ENCODE peak calls at places on chromosome 10, in eight cellular contexts. One of them, this sample, is unnamed.

GRCh38 chr10:129725890-129726631 is 238.0 kb downstream of the EBF3 start:
- DNase-seq in frontal cortex: no peak
- DNase-seq in CD4-positive, alpha-beta T cell: no peak
- DNase-seq in CD8-positive, alpha-beta memory T cell: no peak
- DNase-seq in lower leg skin: peak
- DNase-seq in GM18507: no peak
- DNase-seq in stimulated activated naive CD4-positive, alpha-beta T cell: no peak
- DNase-seq in heart left ventricle: no peak
- DNase-seq in this sample: no peak

GRCh38 chr10:89165923-89166322 is 41.2 kb downstream of the CH25H start:
- DNase-seq in frontal cortex: no peak
- DNase-seq in CD4-positive, alpha-beta T cell: no peak
- DNase-seq in CD8-positive, alpha-beta memory T cell: no peak
- DNase-seq in lower leg skin: no peak
- DNase-seq in GM18507: no peak
- DNase-seq in stimulated activated naive CD4-positive, alpha-beta T cell: no peak
- DNase-seq in heart left ventricle: no peak
- DNase-seq in this sample: no peak

GRCh38 chr10:113442340-113442739 is 110.5 kb upstream of the HABP2 start:
- DNase-seq in frontal cortex: no peak
- DNase-seq in CD4-positive, alpha-beta T cell: no peak
- DNase-seq in CD8-positive, alpha-beta memory T cell: no peak
- DNase-seq in lower leg skin: peak
- DNase-seq in GM18507: no peak
- DNase-seq in stimulated activated naive CD4-positive, alpha-beta T cell: no peak
- DNase-seq in heart left ventricle: no peak
- DNase-seq in this sample: no peak

GRCh38 chr10:127937915-127938440 is 31.1 kb downstream of the PTPRE start:
- DNase-seq in frontal cortex: no peak
- DNase-seq in CD4-positive, alpha-beta T cell: no peak
- DNase-seq in CD8-positive, alpha-beta memory T cell: no peak
- DNase-seq in lower leg skin: peak
- DNase-seq in GM18507: no peak
- DNase-seq in stimulated activated naive CD4-positive, alpha-beta T cell: no peak
- DNase-seq in heart left ventricle: no peak
- DNase-seq in this sample: no peak

GRCh38 chr10:110629680-110630191 is 14.4 kb upstream of the RBM20 start:
- DNase-seq in frontal cortex: no peak
- DNase-seq in CD4-positive, alpha-beta T cell: no peak
- DNase-seq in CD8-positive, alpha-beta memory T cell: no peak
- DNase-seq in lower leg skin: no peak
- DNase-seq in GM18507: no peak
- DNase-seq in stimulated activated naive CD4-positive, alpha-beta T cell: no peak
- DNase-seq in heart left ventricle: no peak
- DNase-seq in this sample: no peak

GRCh38 chr10:63547628-63548356 is 26.6 kb downstream of the REEP3 start:
- DNase-seq in frontal cortex: peak
- DNase-seq in CD4-positive, alpha-beta T cell: no peak
- DNase-seq in CD8-positive, alpha-beta memory T cell: no peak
- DNase-seq in lower leg skin: no peak
- DNase-seq in GM18507: no peak
- DNase-seq in stimulated activated naive CD4-positive, alpha-beta T cell: no peak
- DNase-seq in heart left ventricle: no peak
- DNase-seq in this sample: no peak

GRCh38 chr10:103367379-103367781 is 396 bp upstream of the TAF5 start:
- DNase-seq in frontal cortex: no peak
- DNase-seq in CD4-positive, alpha-beta T cell: no peak
- DNase-seq in CD8-positive, alpha-beta memory T cell: no peak
- DNase-seq in lower leg skin: no peak
- DNase-seq in GM18507: no peak
- DNase-seq in stimulated activated naive CD4-positive, alpha-beta T cell: no peak
- DNase-seq in heart left ventricle: no peak
- DNase-seq in this sample: no peak

GRCh38 chr10:1100691-1101368 is 44.6 kb downstream of the WDR37 start:
- DNase-seq in frontal cortex: no peak
- DNase-seq in CD4-positive, alpha-beta T cell: no peak
- DNase-seq in CD8-positive, alpha-beta memory T cell: no peak
- DNase-seq in lower leg skin: peak
- DNase-seq in GM18507: no peak
- DNase-seq in stimulated activated naive CD4-positive, alpha-beta T cell: no peak
- DNase-seq in heart left ventricle: no peak
- DNase-seq in this sample: no peak

GRCh38 chr10:113004219-113004618 is 54.2 kb downstream of the TCF7L2 start:
- DNase-seq in frontal cortex: no peak
- DNase-seq in CD4-positive, alpha-beta T cell: no peak
- DNase-seq in CD8-positive, alpha-beta memory T cell: no peak
- DNase-seq in lower leg skin: no peak
- DNase-seq in GM18507: no peak
- DNase-seq in stimulated activated naive CD4-positive, alpha-beta T cell: no peak
- DNase-seq in heart left ventricle: no peak
- DNase-seq in this sample: no peak

GRCh38 chr10:66747451-66747850 is 178.4 kb upstream of the LRRTM3 start:
- DNase-seq in frontal cortex: no peak
- DNase-seq in CD4-positive, alpha-beta T cell: no peak
- DNase-seq in CD8-positive, alpha-beta memory T cell: no peak
- DNase-seq in lower leg skin: no peak
- DNase-seq in GM18507: no peak
- DNase-seq in stimulated activated naive CD4-positive, alpha-beta T cell: no peak
- DNase-seq in heart left ventricle: no peak
- DNase-seq in this sample: no peak

GRCh38 chr10:8873310-8873709 is 818.8 kb downstream of the GATA3 start:
- DNase-seq in frontal cortex: no peak
- DNase-seq in CD4-positive, alpha-beta T cell: no peak
- DNase-seq in CD8-positive, alpha-beta memory T cell: no peak
- DNase-seq in lower leg skin: no peak
- DNase-seq in GM18507: no peak
- DNase-seq in stimulated activated naive CD4-positive, alpha-beta T cell: no peak
- DNase-seq in heart left ventricle: no peak
- DNase-seq in this sample: no peak

GRCh38 chr10:132850896-132851295 is 64.9 kb upstream of the NKX6-2 start:
- DNase-seq in frontal cortex: no peak
- DNase-seq in CD4-positive, alpha-beta T cell: no peak
- DNase-seq in CD8-positive, alpha-beta memory T cell: no peak
- DNase-seq in lower leg skin: peak
- DNase-seq in GM18507: no peak
- DNase-seq in stimulated activated naive CD4-positive, alpha-beta T cell: no peak
- DNase-seq in heart left ventricle: no peak
- DNase-seq in this sample: peak

GRCh38 chr10:75502838-75503237 is 71.4 kb downstream of the LRMDA start:
- DNase-seq in frontal cortex: no peak
- DNase-seq in CD4-positive, alpha-beta T cell: no peak
- DNase-seq in CD8-positive, alpha-beta memory T cell: no peak
- DNase-seq in lower leg skin: no peak
- DNase-seq in GM18507: no peak
- DNase-seq in stimulated activated naive CD4-positive, alpha-beta T cell: no peak
- DNase-seq in heart left ventricle: no peak
- DNase-seq in this sample: no peak

GRCh38 chr10:124166431-124167125 is 73.2 kb upstream of the CHST15 start:
- DNase-seq in frontal cortex: no peak
- DNase-seq in CD4-positive, alpha-beta T cell: no peak
- DNase-seq in CD8-positive, alpha-beta memory T cell: no peak
- DNase-seq in lower leg skin: peak
- DNase-seq in GM18507: no peak
- DNase-seq in stimulated activated naive CD4-positive, alpha-beta T cell: no peak
- DNase-seq in heart left ventricle: no peak
- DNase-seq in this sample: no peak

GRCh38 chr10:121172406-121172805 is 321.2 kb downstream of the WDR11 start:
- DNase-seq in frontal cortex: no peak
- DNase-seq in CD4-positive, alpha-beta T cell: no peak
- DNase-seq in CD8-positive, alpha-beta memory T cell: no peak
- DNase-seq in lower leg skin: no peak
- DNase-seq in GM18507: no peak
- DNase-seq in stimulated activated naive CD4-positive, alpha-beta T cell: no peak
- DNase-seq in heart left ventricle: no peak
- DNase-seq in this sample: no peak

This sample was measured in aorta.